ENCODE peak calls at places on chromosomes 1 and 21, in ten cellular contexts. One of them, this sample, is unnamed.
A peak's percentile ranks its signal among the peaks of the same experiment; 100 is the strongest.

GRCh38 chr1:62307516-62308492 is 11.4 kb downstream of the KANK4 start:
- DNase-seq in glutamatergic neuron: no peak
- DNase-seq in upper lobe of left lung: no peak
- DNase-seq in mesothelial cell of epicardium: no peak
- DNase-seq in uterus: no peak
- DNase-seq in suprapubic skin: no peak
- DNase-seq in pancreas: no peak
- DNase-seq in natural killer cell: no peak
- DNase-seq in endodermal cell: no peak
- DNase-seq in bronchial epithelial cell: no peak
- DNase-seq in this sample: peak; percentile 45

GRCh38 chr1:226973898-226974543 is 33.9 kb downstream of the COQ8A start:
- DNase-seq in glutamatergic neuron: no peak
- DNase-seq in upper lobe of left lung: peak; percentile 66
- DNase-seq in mesothelial cell of epicardium: no peak
- DNase-seq in uterus: peak; percentile 80
- DNase-seq in suprapubic skin: no peak
- DNase-seq in pancreas: peak; percentile 79
- DNase-seq in natural killer cell: no peak
- DNase-seq in endodermal cell: peak; percentile 47
- DNase-seq in bronchial epithelial cell: peak; percentile 27
- DNase-seq in this sample: peak; percentile 80

GRCh38 chr1:28792644-28793121 is 19.3 kb upstream of the OPRD1 start:
- DNase-seq in glutamatergic neuron: no peak
- DNase-seq in upper lobe of left lung: no peak
- DNase-seq in mesothelial cell of epicardium: no peak
- DNase-seq in uterus: no peak
- DNase-seq in suprapubic skin: no peak
- DNase-seq in pancreas: no peak
- DNase-seq in natural killer cell: no peak
- DNase-seq in endodermal cell: peak; percentile 59
- DNase-seq in bronchial epithelial cell: no peak
- DNase-seq in this sample: no peak

GRCh38 chr1:1163538-1164070 is 10.1 kb upstream of the TTLL10 start:
- DNase-seq in glutamatergic neuron: no peak
- DNase-seq in upper lobe of left lung: peak; percentile 83
- DNase-seq in mesothelial cell of epicardium: no peak
- DNase-seq in uterus: no peak
- DNase-seq in suprapubic skin: no peak
- DNase-seq in pancreas: no peak
- DNase-seq in natural killer cell: no peak
- DNase-seq in endodermal cell: no peak
- DNase-seq in bronchial epithelial cell: no peak
- DNase-seq in this sample: no peak

GRCh38 chr21:35294231-35294898 is 245.3 kb upstream of the RUNX1 start:
- DNase-seq in glutamatergic neuron: no peak
- DNase-seq in upper lobe of left lung: no peak
- DNase-seq in mesothelial cell of epicardium: no peak
- DNase-seq in uterus: no peak
- DNase-seq in suprapubic skin: no peak
- DNase-seq in pancreas: no peak
- DNase-seq in natural killer cell: no peak
- DNase-seq in endodermal cell: peak; percentile 73
- DNase-seq in bronchial epithelial cell: peak; percentile 40
- DNase-seq in this sample: peak; percentile 13

GRCh38 chr1:192443616-192444015 is 126.8 kb downstream of the RGS21 start:
- DNase-seq in glutamatergic neuron: no peak
- DNase-seq in upper lobe of left lung: no peak
- DNase-seq in mesothelial cell of epicardium: no peak
- DNase-seq in uterus: no peak
- DNase-seq in suprapubic skin: no peak
- DNase-seq in pancreas: no peak
- DNase-seq in natural killer cell: no peak
- DNase-seq in endodermal cell: no peak
- DNase-seq in bronchial epithelial cell: peak; percentile 61
- DNase-seq in this sample: peak; percentile 40

GRCh38 chr1:199956005-199956404 is 71.5 kb upstream of the NR5A2 start:
- DNase-seq in glutamatergic neuron: no peak
- DNase-seq in upper lobe of left lung: no peak
- DNase-seq in mesothelial cell of epicardium: no peak
- DNase-seq in uterus: no peak
- DNase-seq in suprapubic skin: no peak
- DNase-seq in pancreas: no peak
- DNase-seq in natural killer cell: no peak
- DNase-seq in endodermal cell: no peak
- DNase-seq in bronchial epithelial cell: no peak
- DNase-seq in this sample: no peak

GRCh38 chr1:234907585-234908457 is 220.8 kb downstream of the TOMM20 start:
- DNase-seq in glutamatergic neuron: no peak
- DNase-seq in upper lobe of left lung: no peak
- DNase-seq in mesothelial cell of epicardium: no peak
- DNase-seq in uterus: no peak
- DNase-seq in suprapubic skin: no peak
- DNase-seq in pancreas: no peak
- DNase-seq in natural killer cell: no peak
- DNase-seq in endodermal cell: no peak
- DNase-seq in bronchial epithelial cell: no peak
- DNase-seq in this sample: no peak

GRCh38 chr1:7905262-7905661 is 35.4 kb downstream of the TNFRSF9 start:
- DNase-seq in glutamatergic neuron: no peak
- DNase-seq in upper lobe of left lung: no peak
- DNase-seq in mesothelial cell of epicardium: no peak
- DNase-seq in uterus: no peak
- DNase-seq in suprapubic skin: no peak
- DNase-seq in pancreas: no peak
- DNase-seq in natural killer cell: no peak
- DNase-seq in endodermal cell: no peak
- DNase-seq in bronchial epithelial cell: no peak
- DNase-seq in this sample: no peak
- TF ChIP-seq CTCF in glutamatergic neuron: no peak
- TF ChIP-seq CTCF in upper lobe of left lung: no peak
- TF ChIP-seq CTCF in mesothelial cell of epicardium: no peak
- TF ChIP-seq CTCF in uterus: no peak
- TF ChIP-seq CTCF in suprapubic skin: no peak
- TF ChIP-seq CTCF in pancreas: no peak
- TF ChIP-seq CTCF in natural killer cell: no peak
- TF ChIP-seq CTCF in endodermal cell: no peak
- TF ChIP-seq CTCF in bronchial epithelial cell: no peak
- TF ChIP-seq CTCF in this sample: no peak

GRCh38 chr1:150148834-150149489 is 754 bp upstream of the PLEKHO1 start:
- DNase-seq in glutamatergic neuron: no peak
- DNase-seq in upper lobe of left lung: no peak
- DNase-seq in mesothelial cell of epicardium: no peak
- DNase-seq in uterus: no peak
- DNase-seq in suprapubic skin: no peak
- DNase-seq in pancreas: no peak
- DNase-seq in natural killer cell: no peak
- DNase-seq in endodermal cell: no peak
- DNase-seq in bronchial epithelial cell: no peak
- DNase-seq in this sample: no peak

GRCh38 chr1:150151291-150152181 is 1.8 kb downstream of the PLEKHO1 start:
- DNase-seq in glutamatergic neuron: no peak
- DNase-seq in upper lobe of left lung: peak; percentile 65
- DNase-seq in mesothelial cell of epicardium: no peak
- DNase-seq in uterus: no peak
- DNase-seq in suprapubic skin: peak; percentile 65
- DNase-seq in pancreas: peak; percentile 44
- DNase-seq in natural killer cell: peak; percentile 66
- DNase-seq in endodermal cell: no peak
- DNase-seq in bronchial epithelial cell: no peak
- DNase-seq in this sample: no peak

GRCh38 chr1:150152182-150152536 is 2.4 kb downstream of the PLEKHO1 start:
- DNase-seq in glutamatergic neuron: no peak
- DNase-seq in upper lobe of left lung: no peak
- DNase-seq in mesothelial cell of epicardium: no peak
- DNase-seq in uterus: no peak
- DNase-seq in suprapubic skin: no peak
- DNase-seq in pancreas: no peak
- DNase-seq in natural killer cell: no peak
- DNase-seq in endodermal cell: no peak
- DNase-seq in bronchial epithelial cell: no peak
- DNase-seq in this sample: no peak

GRCh38 chr1:150150511-150151021 is 850 bp downstream of the PLEKHO1 start:
- DNase-seq in glutamatergic neuron: peak; percentile 45
- DNase-seq in upper lobe of left lung: peak; percentile 91
- DNase-seq in mesothelial cell of epicardium: peak; percentile 54
- DNase-seq in uterus: peak; percentile 58
- DNase-seq in suprapubic skin: peak; percentile 71
- DNase-seq in pancreas: peak; percentile 36
- DNase-seq in natural killer cell: no peak
- DNase-seq in endodermal cell: peak; percentile 69
- DNase-seq in bronchial epithelial cell: no peak
- DNase-seq in this sample: no peak

DNA sequence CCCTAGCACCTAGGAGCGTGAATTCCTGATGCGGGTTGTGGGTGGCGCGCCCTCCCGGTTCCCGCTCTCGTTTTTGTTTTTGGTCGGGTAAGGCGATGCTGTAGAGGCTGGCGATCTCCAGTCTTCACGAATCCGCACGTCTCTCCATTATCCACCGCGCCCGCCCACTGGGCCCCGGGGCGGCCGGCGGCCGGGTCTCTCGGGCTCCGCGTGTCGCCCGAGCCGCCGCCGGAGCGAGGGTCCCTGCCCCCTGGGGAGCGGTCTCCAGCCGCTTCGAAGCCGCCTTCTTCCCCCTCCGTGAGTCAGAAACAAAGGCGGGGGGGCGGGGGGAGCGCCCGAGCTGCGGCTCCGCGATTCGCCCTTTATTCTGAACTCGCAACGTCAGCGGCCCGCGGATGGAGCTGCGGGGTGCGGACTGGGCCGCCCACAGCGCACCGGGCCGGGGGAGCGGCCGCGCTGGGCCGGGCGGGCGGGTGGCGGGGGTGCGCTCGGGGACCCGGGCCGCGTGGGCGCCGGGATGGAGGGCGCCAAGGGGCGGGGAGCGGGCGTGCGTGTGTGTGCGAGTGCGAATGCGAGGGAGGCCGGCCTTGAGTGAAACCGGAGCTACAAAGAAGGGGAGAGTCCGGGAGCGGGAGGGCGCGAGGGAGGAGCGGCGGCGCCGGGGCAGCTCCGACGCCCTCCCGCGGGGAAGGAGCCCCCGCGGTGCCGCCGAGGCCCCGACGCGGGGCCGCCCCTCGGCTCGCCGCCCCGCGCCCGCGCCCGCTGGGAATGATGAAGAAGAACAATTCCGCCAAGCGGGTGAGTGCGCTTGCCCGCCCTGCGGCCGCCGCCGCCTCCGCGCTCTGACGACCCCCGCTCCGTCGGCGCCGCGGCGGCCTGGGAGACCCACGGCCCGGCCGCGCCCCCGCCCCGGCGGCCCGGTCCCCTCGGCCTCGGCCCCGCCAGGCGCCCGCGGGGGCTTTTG is at the start of gene PLEKHO1:
- DNase-seq in glutamatergic neuron: peak; percentile 84
- DNase-seq in upper lobe of left lung: peak; percentile 94
- DNase-seq in mesothelial cell of epicardium: peak; percentile 73
- DNase-seq in uterus: peak; percentile 90
- DNase-seq in suprapubic skin: peak; percentile 92
- DNase-seq in pancreas: peak; percentile 76
- DNase-seq in natural killer cell: peak; percentile 71
- DNase-seq in endodermal cell: peak; percentile 81
- DNase-seq in bronchial epithelial cell: peak; percentile 61
- DNase-seq in this sample: peak; percentile 79
- TF ChIP-seq CTCF in glutamatergic neuron: no peak
- TF ChIP-seq CTCF in upper lobe of left lung: no peak
- TF ChIP-seq CTCF in mesothelial cell of epicardium: no peak
- TF ChIP-seq CTCF in uterus: no peak
- TF ChIP-seq CTCF in suprapubic skin: no peak
- TF ChIP-seq CTCF in pancreas: no peak
- TF ChIP-seq CTCF in natural killer cell: no peak
- TF ChIP-seq CTCF in endodermal cell: no peak
- TF ChIP-seq CTCF in bronchial epithelial cell: no peak
- TF ChIP-seq CTCF in this sample: no peak

GRCh38 chr1:230107941-230108340 is 40.9 kb downstream of the GALNT2 start:
- DNase-seq in glutamatergic neuron: no peak
- DNase-seq in upper lobe of left lung: no peak
- DNase-seq in mesothelial cell of epicardium: no peak
- DNase-seq in uterus: no peak
- DNase-seq in suprapubic skin: no peak
- DNase-seq in pancreas: no peak
- DNase-seq in natural killer cell: no peak
- DNase-seq in endodermal cell: no peak
- DNase-seq in bronchial epithelial cell: no peak
- DNase-seq in this sample: no peak

GRCh38 chr1:230108580-230108979 is 41.5 kb downstream of the GALNT2 start:
- DNase-seq in glutamatergic neuron: no peak
- DNase-seq in upper lobe of left lung: no peak
- DNase-seq in mesothelial cell of epicardium: no peak
- DNase-seq in uterus: no peak
- DNase-seq in suprapubic skin: no peak
- DNase-seq in pancreas: no peak
- DNase-seq in natural killer cell: no peak
- DNase-seq in endodermal cell: no peak
- DNase-seq in bronchial epithelial cell: no peak
- DNase-seq in this sample: no peak

GRCh38 chr1:230110971-230111370 is 43.9 kb downstream of the GALNT2 start:
- DNase-seq in glutamatergic neuron: no peak
- DNase-seq in upper lobe of left lung: no peak
- DNase-seq in mesothelial cell of epicardium: no peak
- DNase-seq in uterus: no peak
- DNase-seq in suprapubic skin: no peak
- DNase-seq in pancreas: no peak
- DNase-seq in natural killer cell: no peak
- DNase-seq in endodermal cell: no peak
- DNase-seq in bronchial epithelial cell: no peak
- DNase-seq in this sample: no peak

GRCh38 chr1:230109066-230109465 is 42.0 kb downstream of the GALNT2 start:
- DNase-seq in glutamatergic neuron: no peak
- DNase-seq in upper lobe of left lung: peak; percentile 75
- DNase-seq in mesothelial cell of epicardium: no peak
- DNase-seq in uterus: no peak
- DNase-seq in suprapubic skin: no peak
- DNase-seq in pancreas: no peak
- DNase-seq in natural killer cell: no peak
- DNase-seq in endodermal cell: peak; percentile 34
- DNase-seq in bronchial epithelial cell: no peak
- DNase-seq in this sample: no peak

DNA sequence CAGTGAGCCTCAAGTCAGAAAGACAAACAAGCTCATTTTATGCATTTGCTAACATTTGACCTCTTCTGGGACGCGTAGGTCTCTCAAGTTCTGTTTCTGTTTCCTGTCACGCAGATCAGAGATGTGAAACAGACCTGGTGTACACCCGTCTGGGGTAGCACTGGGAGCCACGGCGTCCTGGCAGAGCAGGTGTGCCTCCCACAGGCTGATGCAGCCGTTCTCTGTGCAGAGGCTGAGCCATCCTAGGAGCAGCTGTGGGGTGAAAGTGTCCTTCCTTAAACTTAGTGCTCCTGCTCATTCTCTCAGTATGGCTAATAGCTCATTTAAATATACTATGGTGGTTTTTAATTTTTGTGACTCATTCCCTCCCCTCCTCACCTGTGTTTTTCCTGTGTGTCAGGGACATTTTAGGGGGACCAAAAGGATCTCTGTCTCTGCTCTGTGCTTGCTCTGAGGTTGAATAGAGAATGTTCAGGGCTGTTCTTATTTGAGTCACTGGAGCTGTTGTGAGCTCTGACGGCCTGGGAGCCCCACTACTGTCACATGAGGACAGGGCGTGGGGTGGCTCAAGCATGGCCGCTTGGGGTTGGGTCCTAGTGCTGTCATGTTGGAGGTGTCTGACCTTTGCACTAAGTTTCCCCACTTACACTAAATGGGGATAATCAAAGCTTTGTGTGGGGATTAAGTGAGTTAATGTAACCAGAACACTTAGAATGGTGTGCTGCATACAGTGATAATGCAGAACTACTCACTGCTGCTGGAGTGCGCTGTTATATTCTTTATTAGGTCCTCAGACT is 43.0 kb downstream of the GALNT2 start:
- DNase-seq in glutamatergic neuron: no peak
- DNase-seq in upper lobe of left lung: peak; percentile 34
- DNase-seq in mesothelial cell of epicardium: no peak
- DNase-seq in uterus: no peak
- DNase-seq in suprapubic skin: no peak
- DNase-seq in pancreas: no peak
- DNase-seq in natural killer cell: no peak
- DNase-seq in endodermal cell: peak; percentile 45
- DNase-seq in bronchial epithelial cell: no peak
- DNase-seq in this sample: no peak
- TF ChIP-seq CTCF in glutamatergic neuron: no peak
- TF ChIP-seq CTCF in upper lobe of left lung: no peak
- TF ChIP-seq CTCF in mesothelial cell of epicardium: no peak
- TF ChIP-seq CTCF in uterus: no peak
- TF ChIP-seq CTCF in suprapubic skin: no peak
- TF ChIP-seq CTCF in pancreas: no peak
- TF ChIP-seq CTCF in natural killer cell: no peak
- TF ChIP-seq CTCF in endodermal cell: no peak
- TF ChIP-seq CTCF in bronchial epithelial cell: no peak
- TF ChIP-seq CTCF in this sample: no peak

GRCh38 chr21:32562426-32562825 is 22.9 kb downstream of the TCP10L start:
- DNase-seq in glutamatergic neuron: no peak
- DNase-seq in upper lobe of left lung: no peak
- DNase-seq in mesothelial cell of epicardium: no peak
- DNase-seq in uterus: peak; percentile 70
- DNase-seq in suprapubic skin: no peak
- DNase-seq in pancreas: no peak
- DNase-seq in natural killer cell: no peak
- DNase-seq in endodermal cell: peak; percentile 69
- DNase-seq in bronchial epithelial cell: peak; percentile 47
- DNase-seq in this sample: no peak
- TF ChIP-seq CTCF in glutamatergic neuron: no peak
- TF ChIP-seq CTCF in upper lobe of left lung: peak; percentile 16
- TF ChIP-seq CTCF in mesothelial cell of epicardium: no peak
- TF ChIP-seq CTCF in uterus: peak; percentile 74
- TF ChIP-seq CTCF in suprapubic skin: peak; percentile 35
- TF ChIP-seq CTCF in pancreas: no peak
- TF ChIP-seq CTCF in natural killer cell: no peak
- TF ChIP-seq CTCF in endodermal cell: peak; percentile 67
- TF ChIP-seq CTCF in bronchial epithelial cell: peak; percentile 58
- TF ChIP-seq CTCF in this sample: peak; percentile 18